ENCODE peak calls at places on chromosomes 7 and 10, in eight cellular contexts. D is kidney, G is SK-N-SH, F is cardiac muscle cell, Q is MM.1S, W is heart left ventricle, Z is ascending aorta, E is OCI-LY7. P is an unnamed sample.
A peak's percentile ranks its signal among the peaks of the same experiment; 100 is the strongest.

GRCh38 chr7:56091591-56091990 is 1.2 kb downstream of the PHKG1 start:
- DNase-seq in D (no peak), Z (peak; percentile 53), G (no peak), E (no peak), W (peak; percentile 72), F (no peak), Q (no peak), P (peak; percentile 86)

GRCh38 chr10:65670087-65670486 is 1255.7 kb upstream of the LRRTM3 start:
- DNase-seq in Q (peak; percentile 18), W (no peak), Z (no peak), D (no peak), G (no peak), F (no peak), E (no peak), P (no peak)

GRCh38 chr10:57562211-57562610 is 705.5 kb downstream of the IPMK start:
- DNase-seq in E (no peak), Z (no peak), Q (no peak), W (no peak), F (no peak), G (no peak), D (no peak), P (no peak)

GRCh38 chr10:71796749-71797405 is 23.6 kb upstream of the VSIR start:
- DNase-seq in G (no peak), W (no peak), F (no peak), E (peak; percentile 40), D (no peak), Q (no peak), Z (no peak), P (no peak)

GRCh38 chr7:30510124-30511074 is 5.8 kb upstream of the GGCT start:
- DNase-seq in D (no peak), Q (peak; percentile 39), F (peak; percentile 28), W (no peak), Z (no peak), G (peak; percentile 52), E (peak; percentile 57), P (no peak)

GRCh38 chr7:122675011-122675410 is 23.9 kb downstream of the RNF133 start:
- DNase-seq in E (no peak), W (no peak), Q (no peak), G (no peak), F (no peak), Z (no peak), D (no peak), P (no peak)

GRCh38 chr7:73451780-73452398 is 18.3 kb downstream of the FZD9 start:
- DNase-seq in D (no peak), Q (peak; percentile 40), Z (no peak), W (no peak), E (peak; percentile 62), G (peak; percentile 75), F (peak; percentile 69), P (no peak)

GRCh38 chr7:115477193-115477651 is 553.3 kb downstream of the TFEC start:
- DNase-seq in Q (no peak), F (peak; percentile 68), W (peak; percentile 7), Z (no peak), G (no peak), D (peak; percentile 53), E (no peak), P (peak; percentile 33)

GRCh38 chr10:132390455-132391371 is 6.3 kb upstream of the PWWP2B start:
- DNase-seq in D (peak; percentile 59), G (no peak), W (no peak), Q (no peak), Z (no peak), F (peak; percentile 51), E (no peak), P (peak; percentile 51)

GRCh38 chr10:9219860-9220259 is 1165.4 kb downstream of the GATA3 start:
- DNase-seq in E (no peak), F (no peak), Q (no peak), Z (no peak), G (no peak), D (no peak), W (no peak), P (no peak)

GRCh38 chr7:47638679-47639306 is 56.9 kb upstream of the TNS3 start:
- DNase-seq in F (no peak), E (no peak), W (no peak), Z (no peak), D (peak; percentile 66), G (no peak), Q (no peak), P (no peak)

GRCh38 chr10:22669163-22669711 is 45.1 kb downstream of the PIP4K2A start:
- DNase-seq in E (no peak), Z (no peak), D (no peak), G (no peak), Q (no peak), F (no peak), W (no peak), P (no peak)

GRCh38 chr10:95328013-95328412 is 37.2 kb upstream of the PDLIM1 start:
- DNase-seq in F (no peak), Q (no peak), W (no peak), Z (no peak), G (no peak), D (no peak), E (no peak), P (no peak)

GRCh38 chr10:95327367-95327766 is 36.6 kb upstream of the PDLIM1 start:
- DNase-seq in E (no peak), D (no peak), F (peak; percentile 44), W (peak; percentile 74), G (peak; percentile 48), Z (no peak), Q (no peak), P (peak; percentile 88)

GRCh38 chr10:95325863-95326262 is 35.1 kb upstream of the PDLIM1 start:
- DNase-seq in Q (no peak), D (no peak), G (no peak), F (no peak), W (no peak), Z (no peak), E (no peak), P (no peak)

GRCh38 chr10:95324436-95325268 is 33.8 kb upstream of the PDLIM1 start:
- DNase-seq in F (peak; percentile 92), Z (no peak), D (no peak), G (no peak), W (no peak), E (no peak), Q (no peak), P (no peak)

DNA sequence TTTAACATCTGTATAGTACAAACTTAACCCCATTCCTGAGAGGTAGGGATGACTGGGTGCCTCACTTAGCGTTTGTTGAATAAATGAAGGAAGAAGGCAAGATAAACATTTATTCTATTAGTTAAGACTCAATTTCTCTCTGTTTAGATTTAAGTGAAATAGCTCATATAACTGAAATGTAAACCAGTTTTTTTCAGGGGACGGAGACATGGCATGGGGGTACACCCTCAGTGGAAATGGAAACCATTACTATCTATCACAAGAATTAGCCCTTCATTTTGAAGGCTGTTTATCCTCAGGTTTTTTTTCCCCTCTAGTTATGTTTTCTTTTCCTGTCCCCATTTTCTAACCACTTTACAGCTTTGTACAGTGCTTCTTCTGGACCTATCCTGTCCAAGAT is 35.6 kb upstream of the PDLIM1 start:
- DNase-seq in F (no peak), D (no peak), E (no peak), Q (no peak), W (no peak), G (no peak), Z (no peak), P (no peak)
- H3K4me1 ChIP-seq in F (peaks cover 49% of the 10 kb centered on the region), D (no peaks in the 10 kb centered on the region), E (peaks cover 12% of the 10 kb centered on the region), Q (no peaks in the 10 kb centered on the region), W (peaks cover 35% of the 10 kb centered on the region), G (no peaks in the 10 kb centered on the region), Z (peaks cover 3% of the 10 kb centered on the region), P (peaks cover 46% of the 10 kb centered on the region)

GRCh38 chr7:5217396-5217795 is 27.4 kb downstream of the WIPI2 start:
- DNase-seq in E (no peak), Q (no peak), W (no peak), G (no peak), F (no peak), Z (no peak), D (no peak), P (no peak)
- H3K36me3 ChIP-seq in E (peaks cover 54% of the 10 kb centered on the region), Q (peaks cover 9% of the 10 kb centered on the region), W (peaks cover 91% of the 10 kb centered on the region), G (peaks cover 69% of the 10 kb centered on the region), F (peaks cover 31% of the 10 kb centered on the region), Z (peaks cover 79% of the 10 kb centered on the region), D (peaks cover 59% of the 10 kb centered on the region), P (peaks cover 2% of the 10 kb centered on the region)

DNA sequence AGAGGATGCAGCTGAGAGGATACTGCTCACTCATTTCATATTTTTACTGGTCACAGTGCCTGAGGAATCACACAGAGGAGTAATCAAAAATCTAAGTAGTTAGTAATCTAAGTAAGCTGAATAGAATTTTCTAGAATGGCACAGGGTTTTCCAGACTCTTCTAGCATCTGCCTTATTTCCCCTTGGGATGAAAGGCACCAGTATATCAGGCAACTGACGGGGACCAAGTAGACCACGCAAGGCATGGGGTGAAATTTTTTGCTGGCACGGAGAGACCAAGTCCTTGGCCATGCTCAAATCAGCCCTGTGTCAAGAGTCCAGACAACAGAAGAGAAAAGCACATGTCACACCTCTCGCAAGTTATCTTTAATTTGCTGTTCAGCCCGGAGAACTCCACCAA is 14.2 kb downstream of the NCOA4 start:
- DNase-seq in F (no peak), Z (no peak), E (no peak), W (no peak), D (no peak), Q (no peak), G (no peak), P (no peak)
- H3K4me1 ChIP-seq in F (peaks cover 50% of the 10 kb centered on the region), Z (peaks cover 3% of the 10 kb centered on the region), E (peaks cover 29% of the 10 kb centered on the region), W (peaks cover 55% of the 10 kb centered on the region), D (peaks cover 21% of the 10 kb centered on the region), Q (no peaks in the 10 kb centered on the region), G (peaks cover 22% of the 10 kb centered on the region), P (peaks cover 58% of the 10 kb centered on the region)

DNA sequence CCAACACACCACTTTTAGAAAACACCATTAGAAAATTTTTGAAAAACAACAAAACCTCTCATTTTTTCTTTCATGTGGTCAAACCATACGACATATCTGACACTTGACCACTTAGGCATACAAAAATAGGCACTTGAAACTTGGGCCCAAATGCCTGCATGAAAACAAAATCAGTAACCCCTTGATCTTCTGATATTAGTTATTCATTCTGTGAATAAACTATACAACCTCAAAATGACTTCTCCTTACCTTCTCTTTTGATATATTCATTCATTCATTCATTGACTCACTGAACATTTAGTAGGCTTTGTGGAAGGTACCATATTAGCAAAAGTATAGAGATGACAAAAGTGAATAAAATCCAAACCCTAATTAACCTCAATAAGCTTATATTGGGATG is 26.4 kb downstream of the ITGB1 start:
- DNase-seq in W (no peak), Z (no peak), D (no peak), Q (peak; percentile 55), E (no peak), F (no peak), G (no peak), P (no peak)
- H3K36me3 ChIP-seq in W (peaks cover 91% of the 10 kb centered on the region), Z (peaks cover 35% of the 10 kb centered on the region), D (peaks cover 27% of the 10 kb centered on the region), Q (no peaks in the 10 kb centered on the region), E (peaks cover 97% of the 10 kb centered on the region), F (peaks cover 40% of the 10 kb centered on the region), G (peaks cover 89% of the 10 kb centered on the region), P (peaks cover 94% of the 10 kb centered on the region)

DNA sequence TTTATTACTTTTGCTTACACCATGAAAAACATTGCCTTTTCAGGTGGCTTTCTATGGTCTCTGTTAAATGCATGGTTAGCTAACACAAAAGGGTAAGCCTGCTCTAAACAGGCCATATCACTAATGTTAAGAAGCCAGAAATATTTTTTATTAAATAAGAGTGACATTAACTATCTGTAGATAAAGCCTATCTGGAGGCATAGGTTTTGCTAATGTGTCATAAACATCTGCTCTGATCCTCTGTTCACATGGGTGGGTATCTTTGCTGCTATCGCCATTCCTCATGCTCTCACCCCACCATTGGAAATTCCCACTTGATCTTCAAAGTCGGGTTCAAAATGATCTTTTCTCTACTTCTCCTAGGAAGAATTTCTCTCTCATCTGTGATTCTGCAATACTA is 32.4 kb downstream of the EPC1 start:
- DNase-seq in D (no peak), G (peak; percentile 67), Z (no peak), E (no peak), F (no peak), Q (no peak), W (no peak), P (no peak)
- H3K4me1 ChIP-seq in D (peaks cover 16% of the 10 kb centered on the region), G (peaks cover 21% of the 10 kb centered on the region), Z (no peaks in the 10 kb centered on the region), E (peaks cover 51% of the 10 kb centered on the region), F (peaks cover 20% of the 10 kb centered on the region), Q (peaks cover 48% of the 10 kb centered on the region), W (peaks cover 80% of the 10 kb centered on the region), P (peaks cover 75% of the 10 kb centered on the region)

P was measured in psoas muscle.